ENCODE peak calls at places on chromosome 12, in four cellular contexts. B is kidney epithelial cell; Z is stimulated activated naive B cell treated with anti-CD40 and anti-IgM and Interleukin-4, amounts not matched to agents 10 μg/mL and 1 μg/mL and 100 μg/mL, for 72 hours; H is heart left ventricle. R is an unnamed sample.

GRCh38 chr12:15662303-15662980 is 126.7 kb downstream of the EPS8 start:
- DNase-seq in B (peak; percentile 65), Z (no peak), H (no peak), R (peak; percentile 23)

GRCh38 chr12:28870839-28871440 is 278.1 kb upstream of the FAR2 start:
- DNase-seq in B (no peak), Z (no peak), H (no peak), R (no peak)

GRCh38 chr12:124680863-124681778 is 113.7 kb upstream of the NCOR2 start:
- DNase-seq in B (no peak), Z (peak; percentile 84), H (no peak), R (peak; percentile 81)

GRCh38 chr12:113439606-113440030 is 17.4 kb downstream of the SDSL start:
- DNase-seq in B (no peak), Z (no peak), H (no peak), R (no peak)

GRCh38 chr12:120062976-120063579 is 53.5 kb downstream of the RAB35 start:
- DNase-seq in B (no peak), Z (no peak), H (no peak), R (no peak)

GRCh38 chr12:121532503-121533390 is 48.1 kb downstream of the KDM2B start:
- DNase-seq in B (no peak), Z (no peak), H (peak; percentile 47), R (no peak)

GRCh38 chr12:120224304-120225199 is 23.6 kb upstream of the RPLP0 start:
- DNase-seq in B (no peak), Z (no peak), H (no peak), R (no peak)

GRCh38 chr12:95336387-95337067 is 118.9 kb downstream of the VEZT start:
- DNase-seq in B (no peak), Z (no peak), H (peak; percentile 71), R (peak; percentile 68)

GRCh38 chr12:38427442-38427841 is 110.9 kb downstream of the ALG10B start:
- DNase-seq in B (no peak), Z (no peak), H (no peak), R (no peak)

GRCh38 chr12:121823101-121823726 is 19.4 kb downstream of the SETD1B start:
- DNase-seq in B (no peak), Z (no peak), H (no peak), R (no peak)

GRCh38 chr12:67534671-67535070 is 113.9 kb upstream of the DYRK2 start:
- DNase-seq in B (peak; percentile 51), Z (no peak), H (no peak), R (no peak)

R was measured in glomerular endothelial cell.